ENCODE peak calls at places on chromosomes 11 and 22, in eight cellular contexts. Y is IMR-90, E is dorsolateral prefrontal cortex, A is HFF-Myc, V is thoracic aorta, D is fibroblast of lung, U is K562, R is BJ. M is an unnamed sample.

GRCh38 chr22:29219881-29220670 is 14.4 kb downstream of the EMID1 start:
- DNase-seq in Y (no peak), E (no peak), A (no peak), V (no peak), D (no peak), U (no peak), R (no peak), M (no peak)

GRCh38 chr11:128391809-128392208 is 195.5 kb downstream of the ETS1 start:
- DNase-seq in Y (no peak), E (no peak), A (no peak), V (no peak), D (no peak), U (no peak), R (no peak), M (no peak)

GRCh38 chr11:34837246-34837856 is 78.8 kb downstream of the APIP start:
- DNase-seq in Y (no peak), E (no peak), A (no peak), V (no peak), D (no peak), U (no peak), R (no peak), M (no peak)

GRCh38 chr11:125429174-125429707 is 66.8 kb downstream of the FEZ1 start:
- DNase-seq in Y (peak; percentile 55), E (peak; percentile 62), A (no peak), V (no peak), D (peak; percentile 54), U (peak; percentile 80), R (no peak), M (peak; percentile 74)

GRCh38 chr22:33302049-33302545 is 243.9 kb upstream of the SYN3 start:
- DNase-seq in Y (peak; percentile 60), E (peak; percentile 79), A (peak; percentile 37), V (peak; percentile 21), D (peak; percentile 68), U (peak; percentile 68), R (peak; percentile 4), M (peak; percentile 90)

GRCh38 chr11:33930317-33931021 is 38.6 kb upstream of the LMO2 start:
- DNase-seq in Y (no peak), E (no peak), A (no peak), V (no peak), D (peak; percentile 72), U (no peak), R (no peak), M (no peak)

GRCh38 chr11:67422894-67423293 is 5.4 kb upstream of the RPS6KB2 start:
- DNase-seq in Y (no peak), E (no peak), A (no peak), V (no peak), D (no peak), U (peak; percentile 34), R (no peak), M (no peak)

GRCh38 chr22:32355760-32356159 is 1.9 kb upstream of the RFPL3 start:
- DNase-seq in Y (no peak), E (no peak), A (no peak), V (no peak), D (no peak), U (no peak), R (no peak), M (no peak)

GRCh38 chr22:40521046-40521445 is 115.5 kb downstream of the MRTFA start:
- DNase-seq in Y (no peak), E (no peak), A (no peak), V (no peak), D (no peak), U (no peak), R (no peak), M (no peak)

GRCh38 chr22:24007253-24008021 is 2.2 kb upstream of the GSTT4 start:
- DNase-seq in Y (no peak), E (no peak), A (no peak), V (no peak), D (no peak), U (no peak), R (no peak), M (no peak)

GRCh38 chr11:114953039-114953438 is 274.7 kb downstream of the NXPE2 start:
- DNase-seq in Y (no peak), E (no peak), A (no peak), V (no peak), D (no peak), U (peak; percentile 4), R (no peak), M (no peak)

GRCh38 chr11:116232364-116232801 is 540.4 kb downstream of the BUD13 start:
- DNase-seq in Y (no peak), E (no peak), A (no peak), V (no peak), D (no peak), U (no peak), R (no peak), M (no peak)

GRCh38 chr22:23772315-23773246 is at the start of gene MMP11:
- DNase-seq in Y (no peak), E (no peak), A (no peak), V (no peak), D (no peak), U (peak; percentile 69), R (no peak), M (peak; percentile 52)

GRCh38 chr22:43582394-43582793 is 170.6 kb downstream of the MPPED1 start:
- DNase-seq in Y (no peak), E (no peak), A (no peak), V (no peak), D (no peak), U (no peak), R (no peak), M (no peak)

GRCh38 chr11:95507794-95508193 is 276.8 kb upstream of the SESN3 start:
- DNase-seq in Y (no peak), E (no peak), A (no peak), V (no peak), D (no peak), U (peak; percentile 43), R (no peak), M (no peak)

DNA sequence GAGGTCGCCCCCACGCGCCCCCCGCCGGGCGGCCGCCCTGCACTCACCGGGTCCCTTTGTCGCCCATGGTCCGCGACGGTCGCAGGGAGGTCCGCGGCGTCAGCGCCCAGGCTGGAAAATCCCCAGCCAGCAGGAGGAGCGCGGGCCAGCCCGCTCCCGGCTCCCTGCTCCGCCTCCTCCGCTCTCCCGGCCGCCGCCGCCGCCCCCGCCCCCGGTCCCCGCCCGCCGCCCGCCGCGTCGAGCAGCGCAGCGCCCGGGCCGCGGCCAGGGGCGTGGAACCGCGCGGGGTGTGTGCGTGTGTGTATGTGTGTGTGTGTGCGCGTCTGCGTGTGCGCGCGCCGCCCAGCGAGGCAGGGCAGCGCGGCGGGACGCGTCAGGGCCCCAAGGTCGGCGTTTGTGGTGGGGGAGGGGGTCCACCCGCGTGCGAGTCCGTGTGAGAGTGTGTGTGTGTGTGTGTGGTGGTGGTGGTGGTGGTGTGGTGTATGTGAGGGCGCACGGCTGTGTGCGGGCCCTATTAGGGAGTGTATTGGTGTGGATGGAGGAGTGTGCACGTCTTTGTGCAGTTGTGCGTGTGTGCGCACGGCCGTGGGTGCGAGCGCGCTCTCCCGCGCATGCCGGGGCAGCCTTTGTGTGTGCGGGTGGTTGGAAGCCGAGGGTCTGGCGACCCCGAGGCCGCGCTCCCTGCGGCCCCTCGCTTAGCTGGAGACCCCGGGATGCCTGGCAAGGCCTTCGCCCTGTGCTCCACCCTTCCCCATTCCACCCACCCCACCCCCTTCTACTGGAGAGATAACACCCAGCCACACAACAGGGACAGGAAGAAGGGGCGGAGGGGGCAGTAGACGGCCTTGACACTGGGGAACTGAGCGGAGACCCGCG is at the start of gene ARRB1:
- DNase-seq in Y (no peak), E (peak; percentile 36), A (no peak), V (no peak), D (peak; percentile 61), U (peak; percentile 93), R (no peak), M (peak; percentile 64)
- TF ChIP-seq CTCF in Y (no peak), E (no peak), A (no peak), V (no peak), D (no peak), U (peak; percentile 68), R (peak; percentile 23), M (no peak)

DNA sequence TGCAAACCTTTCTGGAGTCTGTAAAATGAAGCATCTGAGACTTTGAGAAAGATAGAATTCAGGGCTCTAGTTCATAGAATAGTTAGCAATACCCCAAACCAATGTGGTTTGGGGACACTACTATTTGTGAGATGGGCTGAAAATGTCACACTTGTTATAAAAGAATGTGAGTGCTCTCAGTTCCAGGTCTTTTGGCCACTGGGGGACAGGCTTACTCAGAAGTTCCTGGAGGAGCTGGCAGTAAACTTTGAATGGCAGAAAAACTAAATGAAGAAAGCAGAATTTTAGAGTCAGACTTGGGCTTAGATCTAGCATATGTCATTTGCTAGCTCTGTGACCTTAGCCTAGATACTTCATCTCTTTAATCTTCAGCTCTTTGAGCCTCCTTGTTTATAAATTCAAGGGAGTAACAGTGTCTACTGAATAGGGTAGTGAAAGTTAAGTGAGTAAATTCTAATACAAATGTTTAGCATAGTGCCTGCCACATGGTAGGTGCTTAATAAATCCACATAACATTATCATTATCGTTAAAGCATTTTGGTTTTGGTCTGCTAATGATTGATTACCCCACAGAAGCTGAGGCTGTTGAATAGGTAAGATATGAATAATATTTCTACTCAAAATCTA is 3.7 kb downstream of the LYVE1 start:
- DNase-seq in Y (no peak), E (no peak), A (no peak), V (no peak), D (peak; percentile 48), U (peak; percentile 25), R (no peak), M (no peak)
- TF ChIP-seq CTCF in Y (peak; percentile 49), E (no peak), A (peak; percentile 35), V (peak; percentile 61), D (peak; percentile 27), U (peak; percentile 66), R (peak; percentile 47), M (no peak)

DNA sequence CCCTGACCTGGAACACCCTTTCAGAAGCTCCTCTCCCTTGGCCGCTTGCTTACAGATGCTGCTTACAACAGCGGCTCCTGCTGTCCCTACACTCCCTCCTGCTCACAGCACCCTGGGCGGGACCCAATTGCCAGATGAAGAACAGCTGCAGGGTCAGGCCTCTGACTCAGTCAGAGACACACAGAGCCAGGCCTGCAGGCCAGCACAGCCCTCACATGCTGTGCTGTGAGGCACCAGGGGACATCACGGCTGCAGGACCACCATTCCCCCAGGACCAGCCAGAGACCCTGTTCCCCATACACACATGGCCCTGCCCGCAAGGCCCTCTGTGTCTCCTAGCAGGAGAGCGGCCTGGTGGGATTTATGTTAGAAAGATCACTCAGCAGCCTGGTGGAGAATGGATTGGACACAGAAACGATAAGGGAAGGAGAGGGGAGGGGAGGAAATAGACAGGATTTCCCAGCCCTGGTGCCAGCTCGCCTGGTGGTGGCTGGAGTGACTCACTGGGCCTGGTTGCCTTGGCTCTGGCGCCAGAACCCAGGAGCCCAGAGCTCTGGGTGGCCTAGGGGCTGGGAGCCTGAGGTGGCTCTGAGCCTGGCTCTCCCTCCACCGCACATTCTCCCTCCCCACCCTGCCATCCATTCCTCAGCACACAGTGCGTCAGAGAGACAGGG is 6.7 kb downstream of the CAPN5 start:
- DNase-seq in Y (peak; percentile 94), E (peak; percentile 41), A (peak; percentile 76), V (peak; percentile 81), D (peak; percentile 97), U (peak; percentile 41), R (peak; percentile 80), M (no peak)
- TF ChIP-seq CTCF in Y (peak; percentile 58), E (no peak), A (peak; percentile 63), V (peak; percentile 45), D (peak; percentile 72), U (peak; percentile 47), R (peak; percentile 86), M (no peak)

GRCh38 chr11:123253223-123253622 is 58.2 kb upstream of the CLMP start:
- DNase-seq in Y (no peak), E (no peak), A (no peak), V (no peak), D (no peak), U (no peak), R (no peak), M (no peak)
- TF ChIP-seq CTCF in Y (no peak), E (no peak), A (no peak), V (no peak), D (no peak), U (peak; percentile 11), R (no peak), M (no peak)

GRCh38 chr11:59206635-59207034 is 6.1 kb downstream of the MPEG1 start:
- DNase-seq in Y (peak; percentile 25), E (no peak), A (no peak), V (no peak), D (peak; percentile 38), U (peak; percentile 53), R (no peak), M (peak; percentile 59)
- TF ChIP-seq CTCF in Y (peak; percentile 55), E (peak; percentile 64), A (peak; percentile 59), V (peak; percentile 25), D (peak; percentile 59), U (peak; percentile 64), R (peak; percentile 70), M (peak; percentile 55)

M was measured in endothelial cell.